ENCODE peak calls at places on chromosomes 6 and 20, in eight cellular contexts. I, O, T, Z, S, Y, L and W are unnamed samples.

GRCh38 chr6:124466949-124467348 is 495.3 kb upstream of the RNF217 start:
- DNase-seq in I (no peak), O (no peak), T (no peak), Z (no peak), S (no peak), Y (peak), L (no peak), W (no peak)

GRCh38 chr20:48107560-48107959 is 322.3 kb upstream of the SULF2 start:
- DNase-seq in I (no peak), O (no peak), T (no peak), Z (no peak), S (no peak), Y (peak), L (no peak), W (no peak)

GRCh38 chr6:163915131-163915530 is 500.6 kb downstream of the QKI start:
- DNase-seq in I (no peak), O (no peak), T (no peak), Z (no peak), S (no peak), Y (no peak), L (no peak), W (no peak)

GRCh38 chr6:166244353-166245045 is 63.7 kb downstream of the PRR18 start:
- DNase-seq in I (peak), O (no peak), T (no peak), Z (no peak), S (no peak), Y (no peak), L (no peak), W (no peak)

GRCh38 chr20:64062276-64062595 is 762 bp upstream of the TCEA2 start:
- DNase-seq in I (no peak), O (no peak), T (no peak), Z (no peak), S (no peak), Y (no peak), L (no peak), W (no peak)

GRCh38 chr20:63534831-63535651 is 2.1 kb downstream of the PTK6 start:
- DNase-seq in I (no peak), O (peak), T (no peak), Z (peak), S (no peak), Y (no peak), L (peak), W (no peak)

GRCh38 chr6:108712946-108713345 is 135.3 kb upstream of the ARMC2 start:
- DNase-seq in I (no peak), O (no peak), T (no peak), Z (peak), S (no peak), Y (no peak), L (no peak), W (no peak)

GRCh38 chr6:33590531-33591198 is 10.6 kb upstream of the BAK1 start:
- DNase-seq in I (no peak), O (no peak), T (no peak), Z (peak), S (no peak), Y (peak), L (no peak), W (no peak)

GRCh38 chr6:155224618-155225017 is 39.2 kb upstream of the CLDN20 start:
- DNase-seq in I (no peak), O (no peak), T (no peak), Z (no peak), S (no peak), Y (peak), L (no peak), W (no peak)

GRCh38 chr20:47665221-47665991 is 119.9 kb downstream of the SULF2 start:
- DNase-seq in I (no peak), O (no peak), T (no peak), Z (no peak), S (no peak), Y (peak), L (no peak), W (no peak)

GRCh38 chr20:31897541-31897940 is 27.1 kb downstream of the TTLL9 start:
- DNase-seq in I (no peak), O (no peak), T (no peak), Z (no peak), S (no peak), Y (no peak), L (no peak), W (no peak)
- TF ChIP-seq CTCF in I (no peak), O (no peak), T (no peak), Z (no peak), S (no peak), Y (no peak), L (no peak), W (no peak)

GRCh38 chr20:10536531-10536930 is 101.4 kb downstream of the SLX4IP start:
- DNase-seq in I (peak), O (no peak), T (no peak), Z (peak), S (peak), Y (peak), L (no peak), W (no peak)
- TF ChIP-seq CTCF in I (peak), O (peak), T (peak), Z (peak), S (peak), Y (peak), L (no peak), W (peak)

DNA sequence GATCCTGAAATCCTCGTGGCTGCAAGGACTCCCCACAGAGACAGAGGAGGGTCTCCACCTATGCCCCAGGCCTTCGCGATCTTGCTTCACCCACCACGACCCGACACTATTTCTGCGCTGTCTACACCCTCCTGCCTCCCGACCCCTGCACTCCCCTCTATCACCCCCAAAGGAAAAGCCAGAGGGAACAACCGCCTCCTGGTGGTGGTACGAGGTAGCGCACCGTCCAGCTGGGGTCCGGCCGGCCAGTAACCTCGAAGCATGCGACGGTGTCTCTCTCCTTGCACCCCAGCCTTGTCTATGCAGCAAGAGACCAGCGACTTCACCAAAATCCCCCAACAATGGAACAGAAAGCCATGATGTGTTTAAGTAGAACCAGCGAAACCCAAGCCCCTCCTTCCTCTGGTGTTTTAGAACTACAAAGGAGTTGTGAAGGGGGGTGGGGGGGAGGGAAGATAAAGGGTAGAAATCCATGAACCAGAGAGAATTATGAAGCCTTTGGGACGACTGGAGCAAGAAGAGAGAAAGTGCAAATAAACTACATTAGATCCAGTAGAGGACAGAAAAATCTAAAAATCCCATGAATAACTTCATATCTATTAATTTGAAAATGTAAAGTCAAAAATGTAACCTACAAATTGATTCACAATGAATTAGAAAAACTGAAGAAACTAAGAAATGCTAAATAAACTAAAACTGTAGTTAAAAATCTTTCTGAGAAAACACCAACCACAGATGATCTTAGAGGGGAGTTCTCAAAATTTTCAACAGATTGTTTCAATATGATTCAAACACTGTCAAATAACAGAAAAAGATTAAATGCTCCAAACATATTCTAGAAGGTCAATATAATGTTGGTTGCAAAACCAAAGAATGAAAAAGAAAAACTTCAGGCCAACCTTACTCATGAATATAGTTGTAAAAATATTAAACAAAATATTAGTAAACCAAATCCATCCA is 168.0 kb downstream of the CDK19 start:
- DNase-seq in I (no peak), O (no peak), T (no peak), Z (no peak), S (no peak), Y (no peak), L (no peak), W (no peak)
- TF ChIP-seq CTCF in I (peak), O (peak), T (no peak), Z (peak), S (no peak), Y (peak), L (no peak), W (peak)

DNA sequence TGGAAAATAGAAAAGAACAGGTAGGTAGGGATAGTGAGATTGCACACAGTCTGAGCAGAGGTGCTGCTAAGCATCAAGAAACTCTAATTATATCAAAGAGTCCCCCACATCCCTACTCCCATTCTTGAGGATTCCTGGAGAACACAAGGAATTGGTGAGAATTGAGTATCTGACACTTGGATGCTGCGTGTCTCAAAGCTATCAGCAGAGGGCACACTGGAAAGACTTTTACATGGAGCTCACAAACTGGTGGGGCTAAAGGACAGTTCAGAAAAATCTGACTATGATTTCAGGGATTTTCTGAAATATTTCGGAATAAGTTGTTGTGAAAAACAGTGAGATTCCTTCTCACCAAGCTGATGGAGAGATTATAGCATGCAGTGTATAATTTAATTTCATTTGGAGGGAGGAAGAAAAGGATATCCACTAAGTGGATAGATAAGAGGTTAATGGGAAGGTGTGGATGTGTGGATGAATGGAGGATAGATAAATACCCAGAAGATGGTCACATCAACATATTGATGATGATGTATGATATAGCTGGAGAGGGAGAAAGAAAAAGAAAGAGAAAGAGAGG is 215.4 kb upstream of the DEFB112 start:
- DNase-seq in I (no peak), O (peak), T (no peak), Z (peak), S (no peak), Y (peak), L (no peak), W (no peak)
- TF ChIP-seq CTCF in I (no peak), O (peak), T (peak), Z (peak), S (no peak), Y (peak), L (no peak), W (peak)

DNA sequence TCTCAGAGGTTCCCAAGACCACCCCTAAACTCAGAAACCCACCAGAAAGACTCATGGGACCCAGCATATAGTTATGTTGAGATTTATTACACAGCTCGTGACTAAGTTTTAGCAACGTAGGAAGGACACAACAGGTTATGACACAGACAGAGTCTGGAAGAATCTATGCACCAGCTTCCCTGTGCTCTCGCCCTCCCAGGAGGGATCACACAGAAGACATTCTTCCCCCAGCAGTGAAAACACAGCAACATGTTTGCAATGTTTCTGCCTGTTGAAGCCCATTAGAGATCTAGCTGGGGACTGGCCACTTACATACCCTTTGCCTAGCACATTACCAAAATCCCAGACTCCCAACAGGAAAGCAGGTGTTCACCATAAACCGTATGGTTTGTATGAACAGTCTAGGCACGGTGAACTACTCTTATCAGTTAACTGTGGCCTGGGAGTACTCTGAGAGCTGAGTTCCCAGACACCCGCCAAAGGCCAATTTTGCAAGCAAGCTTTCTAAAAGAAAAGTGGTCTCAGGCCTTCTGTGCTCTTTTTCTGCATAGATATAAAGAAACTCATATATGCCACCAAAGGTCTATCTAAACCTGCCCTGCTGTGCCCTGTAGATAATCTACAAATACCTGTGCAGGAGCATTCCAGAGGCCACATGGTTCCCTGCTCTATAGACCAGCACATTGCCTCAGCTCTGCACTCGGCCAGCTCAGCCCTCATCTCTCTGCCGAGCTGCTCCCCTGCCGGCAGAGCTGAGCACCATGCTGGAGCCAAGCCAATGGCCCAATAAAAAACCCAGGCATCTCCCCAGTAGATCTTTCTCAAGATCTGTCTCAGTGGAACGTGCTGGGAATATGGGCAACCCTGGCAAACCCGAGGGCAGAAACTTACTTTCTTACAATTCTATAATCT is 69.6 kb upstream of the SMIM28 start:
- DNase-seq in I (no peak), O (peak), T (no peak), Z (no peak), S (no peak), Y (peak), L (no peak), W (no peak)
- TF ChIP-seq CTCF in I (no peak), O (peak), T (no peak), Z (no peak), S (no peak), Y (no peak), L (no peak), W (no peak)

DNA sequence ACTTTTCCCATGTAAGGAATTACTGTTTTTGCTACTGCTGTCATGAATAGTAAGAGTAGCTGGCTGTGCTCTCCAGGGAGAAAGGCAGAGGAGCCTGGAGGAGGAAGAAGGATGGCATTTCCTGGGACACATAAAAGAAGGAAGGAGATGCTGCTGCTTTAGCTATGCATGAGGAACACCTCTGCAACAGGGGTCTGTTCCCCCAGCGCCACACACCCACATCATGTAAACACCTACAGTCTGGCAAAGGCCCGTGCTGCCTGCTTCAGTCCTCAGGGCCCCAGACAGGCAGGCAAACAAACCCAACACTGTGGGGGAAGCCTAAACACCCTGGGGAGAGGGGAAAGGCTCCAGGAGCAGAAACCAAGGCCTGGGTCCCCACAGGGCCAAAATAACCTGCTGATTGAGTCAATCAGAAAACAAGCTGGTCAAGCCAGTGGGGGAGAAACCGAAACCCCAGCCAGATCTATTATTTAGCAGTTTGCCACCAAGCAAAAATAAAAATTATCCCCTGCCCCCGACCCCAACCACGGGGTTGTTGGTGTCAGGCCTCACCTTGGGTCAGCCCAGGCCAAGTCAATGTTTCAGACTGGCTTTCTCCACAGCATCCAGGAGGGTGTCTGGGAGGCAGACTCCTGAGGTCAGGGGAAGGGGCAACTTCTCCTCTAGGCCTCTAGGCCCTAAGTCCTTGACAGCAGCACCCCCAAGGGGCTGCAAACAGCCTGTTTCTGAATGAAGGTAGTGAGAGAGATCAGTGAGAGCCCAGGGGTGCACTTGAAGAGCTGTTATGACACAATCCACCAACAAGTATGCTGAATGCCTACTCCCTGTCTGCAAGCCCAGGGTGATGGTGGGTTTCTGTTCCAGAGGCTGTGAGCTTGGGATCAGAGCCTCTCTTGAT is 34.6 kb upstream of the SCUBE3 start:
- DNase-seq in I (no peak), O (no peak), T (no peak), Z (no peak), S (no peak), Y (no peak), L (no peak), W (no peak)
- TF ChIP-seq CTCF in I (no peak), O (no peak), T (no peak), Z (no peak), S (no peak), Y (no peak), L (no peak), W (no peak)

DNA sequence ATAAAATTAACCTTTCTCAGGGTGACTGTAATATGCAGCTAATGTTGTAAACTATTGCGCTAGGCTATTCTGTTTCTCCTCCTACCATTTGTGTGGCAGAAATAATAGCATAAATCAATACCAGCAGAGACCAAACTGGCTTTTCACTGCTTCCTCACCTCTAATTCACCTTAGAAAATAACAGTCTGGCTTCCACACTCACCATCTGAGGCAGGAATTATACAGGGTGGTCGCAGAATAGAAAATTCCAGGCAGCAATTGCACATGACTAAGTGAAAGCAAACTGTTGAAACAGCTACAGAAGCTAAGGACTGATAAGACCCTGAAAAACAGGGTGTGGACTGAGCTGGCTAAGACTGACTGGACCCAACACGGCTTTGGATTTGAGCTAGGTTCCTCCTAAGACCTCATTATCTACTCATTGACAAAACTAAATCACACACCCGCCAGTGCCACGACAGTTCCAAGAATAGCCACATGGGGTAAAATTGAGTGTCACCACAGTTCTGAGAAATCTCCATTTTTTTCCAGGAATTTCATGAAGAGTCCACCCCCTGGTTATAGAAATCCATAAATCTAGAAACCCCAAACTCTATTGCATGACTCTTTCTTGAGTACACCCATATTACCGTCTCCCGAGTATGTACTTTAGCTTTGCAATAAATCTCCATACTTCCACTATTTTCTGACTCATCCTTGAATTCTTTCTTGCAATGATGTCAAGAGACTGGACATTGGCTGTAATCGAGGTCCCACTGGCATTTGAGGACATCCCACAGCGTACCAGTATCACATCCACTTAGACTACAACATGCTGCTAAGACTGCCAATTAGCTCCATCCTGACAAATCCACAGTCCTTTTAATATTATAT is 60.9 kb upstream of the KCNQ5 start:
- DNase-seq in I (peak), O (no peak), T (no peak), Z (no peak), S (no peak), Y (no peak), L (no peak), W (no peak)
- TF ChIP-seq CTCF in I (peak), O (peak), T (peak), Z (no peak), S (no peak), Y (no peak), L (no peak), W (peak)

GRCh38 chr6:36893976-36894932 is 8.5 kb downstream of the C6orf89 start:
- DNase-seq in I (no peak), O (no peak), T (no peak), Z (no peak), S (no peak), Y (no peak), L (no peak), W (no peak)

DNA sequence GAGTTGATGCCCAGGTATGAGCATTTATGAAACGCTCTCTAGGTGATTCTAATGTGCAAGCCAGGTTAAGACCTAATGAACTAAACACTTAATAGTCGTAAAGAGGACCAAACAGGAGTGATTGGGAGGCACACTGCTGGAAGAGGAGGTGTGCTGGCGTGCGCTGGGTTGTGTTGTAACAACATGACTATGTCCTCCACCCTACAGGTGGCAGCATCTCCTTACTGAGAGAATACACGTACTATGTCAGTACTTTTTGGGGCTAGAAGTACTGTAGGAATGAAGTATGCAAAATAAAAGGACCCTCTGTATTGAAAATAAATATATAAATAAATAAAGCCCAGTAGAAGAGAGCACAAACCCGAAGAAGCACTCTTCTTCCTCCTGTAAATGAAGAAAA is 11.9 kb downstream of the C6orf89 start:
- DNase-seq in I (peak), O (no peak), T (no peak), Z (no peak), S (no peak), Y (peak), L (no peak), W (no peak)
- TF ChIP-seq CTCF in I (peak), O (peak), T (peak), Z (no peak), S (no peak), Y (no peak), L (no peak), W (peak)